ENCODE peak calls at places on chromosomes 1 and 21, in seven cellular contexts. L is pancreas; J is IMR-90; T is prostate gland; Q is cardiac muscle cell; R is stomach; H is naive thymus-derived CD4-positive, alpha-beta T cell. D is an unnamed sample.
A peak's percentile ranks its signal among the peaks of the same experiment; 100 is the strongest.

GRCh38 chr21:34526236-34526617 is 14.2 kb upstream of the KCNE1 start:
- DNase-seq in L (no peak), J (no peak), T (no peak), Q (peak; percentile 56), R (no peak), H (no peak), D (no peak)

GRCh38 chr1:17605582-17606344 is 66.3 kb downstream of the ARHGEF10L start:
- DNase-seq in L (no peak), J (peak; percentile 38), T (peak; percentile 50), Q (no peak), R (peak; percentile 76), H (no peak), D (no peak)

GRCh38 chr1:206471415-206471801 is 1.1 kb downstream of the IKBKE start:
- DNase-seq in L (no peak), J (no peak), T (no peak), Q (no peak), R (no peak), H (no peak), D (no peak)

GRCh38 chr1:46724991-46725735 is 6.2 kb upstream of the EFCAB14 start:
- DNase-seq in L (no peak), J (peak; percentile 85), T (peak; percentile 79), Q (peak; percentile 91), R (peak; percentile 81), H (peak; percentile 35), D (peak; percentile 78)

GRCh38 chr1:62437273-62437945 is 560 bp downstream of the USP1 start:
- DNase-seq in L (no peak), J (no peak), T (peak; percentile 49), Q (peak; percentile 25), R (no peak), H (peak; percentile 31), D (peak; percentile 33)

GRCh38 chr1:225844236-225845061 is 34.5 kb downstream of the EPHX1 start:
- DNase-seq in L (no peak), J (no peak), T (no peak), Q (no peak), R (no peak), H (no peak), D (no peak)

GRCh38 chr1:70038025-70038424 is 167.4 kb downstream of the LRRC40 start:
- DNase-seq in L (no peak), J (no peak), T (no peak), Q (peak; percentile 33), R (no peak), H (no peak), D (no peak)

GRCh38 chr1:204941415-204942338 is 71.0 kb downstream of the NFASC start:
- DNase-seq in L (no peak), J (peak; percentile 31), T (peak; percentile 12), Q (peak; percentile 71), R (peak; percentile 71), H (peak; percentile 17), D (peak; percentile 53)

GRCh38 chr1:156887324-156887723 is 6.2 kb upstream of the PEAR1 start:
- DNase-seq in L (peak; percentile 21), J (no peak), T (no peak), Q (no peak), R (no peak), H (no peak), D (no peak)

GRCh38 chr1:9135145-9135836 is 6.4 kb upstream of the GPR157 start:
- DNase-seq in L (no peak), J (no peak), T (no peak), Q (no peak), R (no peak), H (no peak), D (no peak)

GRCh38 chr1:54168206-54168965 is 15.6 kb upstream of the CDCP2 start:
- DNase-seq in L (no peak), J (no peak), T (no peak), Q (no peak), R (no peak), H (no peak), D (no peak)

GRCh38 chr1:218259339-218259738 is 25.8 kb upstream of the RRP15 start:
- DNase-seq in L (no peak), J (no peak), T (no peak), Q (no peak), R (no peak), H (no peak), D (no peak)
- H3K9me3 ChIP-seq in L (no peaks in the 10 kb centered on the region), J (peaks cover 2% of the 10 kb centered on the region), T (no peaks in the 10 kb centered on the region), Q (no peaks in the 10 kb centered on the region), R (peaks cover 13% of the 10 kb centered on the region), H (peaks cover 4% of the 10 kb centered on the region), D (no peaks in the 10 kb centered on the region)

DNA sequence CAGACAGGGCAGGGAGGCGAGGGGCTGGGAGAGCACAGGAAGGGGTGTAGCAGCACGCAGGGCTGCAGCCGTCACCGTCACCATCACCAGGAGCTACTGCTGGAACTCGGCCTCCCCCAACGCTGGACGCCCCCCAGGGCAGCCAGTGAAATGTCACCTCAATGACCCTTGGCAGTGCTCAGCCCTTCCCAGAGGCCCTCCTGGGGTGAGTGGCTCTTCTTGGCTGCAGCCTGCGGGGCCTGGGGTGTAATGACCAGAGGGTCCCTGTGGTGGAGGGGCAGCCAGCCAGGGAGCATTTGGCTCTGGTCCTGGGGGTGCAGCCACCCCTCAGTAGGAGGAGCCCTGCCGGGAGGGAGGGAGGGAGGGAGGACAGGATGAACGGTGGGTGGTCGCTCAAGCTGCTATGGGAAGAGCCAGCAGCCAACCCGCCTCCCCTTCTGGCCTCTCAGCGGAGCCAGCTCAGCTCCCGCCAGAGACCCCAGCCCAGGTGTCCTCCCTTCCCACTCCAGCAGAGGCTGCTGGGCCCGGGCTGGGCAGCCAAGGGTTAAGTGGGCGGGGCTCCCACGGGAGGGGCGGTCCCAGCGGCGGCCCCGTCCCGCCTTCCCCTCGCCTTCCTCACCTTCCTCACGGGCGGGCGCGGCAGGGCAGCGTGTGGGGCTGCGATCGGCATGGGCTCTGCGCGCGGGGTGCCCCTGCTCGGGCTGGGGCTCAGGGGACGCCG is 9.1 kb upstream of the PLCH2 start:
- DNase-seq in L (no peak), J (no peak), T (no peak), Q (no peak), R (no peak), H (no peak), D (peak; percentile 13)
- H3K4me3 ChIP-seq in L (no peak overlapping the region), J (no peak overlapping the region), T (no peak overlapping the region), Q (no peak overlapping the region), R (no peak overlapping the region), H (no peak overlapping the region), D (no peak overlapping the region)

GRCh38 chr1:200302893-200303250 is 107.0 kb downstream of the ZNF281 start:
- DNase-seq in L (no peak), J (no peak), T (no peak), Q (peak; percentile 25), R (peak; percentile 37), H (no peak), D (no peak)
- H3K27ac ChIP-seq in L (peak overlapping the region; percentile 61), J (no peak overlapping the region), T (no peak overlapping the region), Q (no peak overlapping the region), R (no peak overlapping the region), H (peak overlapping the region; percentile 74), D (peak overlapping the region; percentile 70)

GRCh38 chr1:166716620-166717019 is 122.7 kb upstream of the POGK start:
- DNase-seq in L (no peak), J (no peak), T (no peak), Q (no peak), R (no peak), H (no peak), D (no peak)

DNA sequence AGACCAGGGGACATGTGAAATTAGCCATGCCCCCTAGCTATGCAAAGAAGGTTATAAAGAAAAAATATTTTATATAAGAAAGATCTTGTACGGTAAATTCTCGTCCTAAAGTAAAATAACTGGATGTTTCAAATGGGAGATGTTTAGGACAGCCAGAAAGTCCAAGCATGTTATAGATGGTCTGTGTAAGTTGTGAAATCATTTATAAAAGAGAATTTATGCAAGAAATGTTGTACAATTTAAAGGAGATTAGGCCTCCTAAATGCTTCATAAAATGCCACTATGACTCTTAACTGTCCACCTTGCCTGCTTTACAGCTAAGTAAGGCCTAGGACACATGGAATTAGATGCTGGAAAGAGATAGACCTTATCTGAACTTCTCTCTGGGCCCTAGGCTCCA is 118.1 kb upstream of the POGK start:
- DNase-seq in L (no peak), J (no peak), T (no peak), Q (no peak), R (no peak), H (no peak), D (no peak)
- H3K9me3 ChIP-seq in L (no peaks in the 10 kb centered on the region), J (peaks cover 10% of the 10 kb centered on the region), T (no peaks in the 10 kb centered on the region), Q (peaks cover 4% of the 10 kb centered on the region), R (peaks cover 17% of the 10 kb centered on the region), H (no peaks in the 10 kb centered on the region), D (peaks cover 6% of the 10 kb centered on the region)

GRCh38 chr1:7403265-7404045 is 367.6 kb upstream of the VAMP3 start:
- DNase-seq in L (no peak), J (peak; percentile 68), T (peak; percentile 2), Q (no peak), R (peak; percentile 19), H (no peak), D (no peak)
- H3K4me3 ChIP-seq in L (no peak overlapping the region), J (no peak overlapping the region), T (no peak overlapping the region), Q (no peak overlapping the region), R (no peak overlapping the region), H (no peak overlapping the region), D (no peak overlapping the region)